ENCODE peak calls at places on chromosomes 7 and 10, in eight cellular contexts. One of them, this sample, is unnamed.
A peak's percentile ranks its signal among the peaks of the same experiment; 100 is the strongest.

GRCh38 chr7:23299770-23300300 is 696 bp downstream of the MALSU1 start:
- DNase-seq in A549: peak; percentile 26
- DNase-seq in GM10248: no peak
- DNase-seq in uterus: no peak
- DNase-seq in heart right ventricle: no peak
- DNase-seq in HFF-Myc: no peak
- DNase-seq in astrocyte of the spinal cord: no peak
- DNase-seq in AG09309: no peak
- DNase-seq in this sample: no peak

GRCh38 chr10:80173441-80173840 is 31.9 kb downstream of the ANXA11 start:
- DNase-seq in A549: no peak
- DNase-seq in GM10248: no peak
- DNase-seq in uterus: no peak
- DNase-seq in heart right ventricle: no peak
- DNase-seq in HFF-Myc: no peak
- DNase-seq in astrocyte of the spinal cord: no peak
- DNase-seq in AG09309: no peak
- DNase-seq in this sample: no peak

GRCh38 chr10:91745086-91745831 is 53.0 kb upstream of the TNKS2 start:
- DNase-seq in A549: peak; percentile 22
- DNase-seq in GM10248: no peak
- DNase-seq in uterus: no peak
- DNase-seq in heart right ventricle: no peak
- DNase-seq in HFF-Myc: no peak
- DNase-seq in astrocyte of the spinal cord: no peak
- DNase-seq in AG09309: no peak
- DNase-seq in this sample: no peak

GRCh38 chr10:110803239-110803593 is 68.5 kb upstream of the PDCD4 start:
- DNase-seq in A549: no peak
- DNase-seq in GM10248: peak; percentile 43
- DNase-seq in uterus: no peak
- DNase-seq in heart right ventricle: no peak
- DNase-seq in HFF-Myc: no peak
- DNase-seq in astrocyte of the spinal cord: no peak
- DNase-seq in AG09309: no peak
- DNase-seq in this sample: no peak

GRCh38 chr10:70759769-70760168 is 25.4 kb downstream of the TBATA start:
- DNase-seq in A549: no peak
- DNase-seq in GM10248: no peak
- DNase-seq in uterus: no peak
- DNase-seq in heart right ventricle: no peak
- DNase-seq in HFF-Myc: no peak
- DNase-seq in astrocyte of the spinal cord: no peak
- DNase-seq in AG09309: no peak
- DNase-seq in this sample: no peak

GRCh38 chr7:2515424-2516193 is 4.0 kb upstream of the LFNG start:
- DNase-seq in A549: no peak
- DNase-seq in GM10248: no peak
- DNase-seq in uterus: no peak
- DNase-seq in heart right ventricle: no peak
- DNase-seq in HFF-Myc: no peak
- DNase-seq in astrocyte of the spinal cord: no peak
- DNase-seq in AG09309: no peak
- DNase-seq in this sample: no peak

GRCh38 chr10:25895856-25896255 is 38.2 kb upstream of the MYO3A start:
- DNase-seq in A549: no peak
- DNase-seq in GM10248: no peak
- DNase-seq in uterus: no peak
- DNase-seq in heart right ventricle: no peak
- DNase-seq in HFF-Myc: no peak
- DNase-seq in astrocyte of the spinal cord: no peak
- DNase-seq in AG09309: no peak
- DNase-seq in this sample: no peak

GRCh38 chr7:151301471-151302462 is 39.8 kb upstream of the NUB1 start:
- DNase-seq in A549: no peak
- DNase-seq in GM10248: no peak
- DNase-seq in uterus: no peak
- DNase-seq in heart right ventricle: no peak
- DNase-seq in HFF-Myc: no peak
- DNase-seq in astrocyte of the spinal cord: no peak
- DNase-seq in AG09309: no peak
- DNase-seq in this sample: no peak

GRCh38 chr7:42231043-42231442 is 6.0 kb downstream of the GLI3 start:
- DNase-seq in A549: no peak
- DNase-seq in GM10248: no peak
- DNase-seq in uterus: no peak
- DNase-seq in heart right ventricle: no peak
- DNase-seq in HFF-Myc: no peak
- DNase-seq in astrocyte of the spinal cord: no peak
- DNase-seq in AG09309: no peak
- DNase-seq in this sample: no peak

GRCh38 chr10:72122221-72122620 is 33.9 kb upstream of the SPOCK2 start:
- DNase-seq in A549: no peak
- DNase-seq in GM10248: no peak
- DNase-seq in uterus: no peak
- DNase-seq in heart right ventricle: no peak
- DNase-seq in HFF-Myc: no peak
- DNase-seq in astrocyte of the spinal cord: no peak
- DNase-seq in AG09309: no peak
- DNase-seq in this sample: no peak

GRCh38 chr7:2030475-2031456 is 202.0 kb downstream of the MAD1L1 start:
- DNase-seq in A549: no peak
- DNase-seq in GM10248: no peak
- DNase-seq in uterus: no peak
- DNase-seq in heart right ventricle: no peak
- DNase-seq in HFF-Myc: no peak
- DNase-seq in astrocyte of the spinal cord: no peak
- DNase-seq in AG09309: no peak
- DNase-seq in this sample: no peak

GRCh38 chr10:89301721-89302445 is at the start of gene IFIT2:
- DNase-seq in A549: peak; percentile 47
- DNase-seq in GM10248: peak; percentile 59
- DNase-seq in uterus: peak; percentile 57
- DNase-seq in heart right ventricle: peak; percentile 30
- DNase-seq in HFF-Myc: no peak
- DNase-seq in astrocyte of the spinal cord: peak; percentile 85
- DNase-seq in AG09309: no peak
- DNase-seq in this sample: no peak

GRCh38 chr7:27098493-27099223 is 2.9 kb upstream of the HOXA1 start:
- DNase-seq in A549: no peak
- DNase-seq in GM10248: peak; percentile 10
- DNase-seq in uterus: peak; percentile 75
- DNase-seq in heart right ventricle: no peak
- DNase-seq in HFF-Myc: no peak
- DNase-seq in astrocyte of the spinal cord: peak; percentile 87
- DNase-seq in AG09309: no peak
- DNase-seq in this sample: no peak

GRCh38 chr7:158821173-158822021 is 7.9 kb downstream of the ESYT2 start:
- DNase-seq in A549: peak; percentile 67
- DNase-seq in GM10248: no peak
- DNase-seq in uterus: no peak
- DNase-seq in heart right ventricle: no peak
- DNase-seq in HFF-Myc: peak; percentile 72
- DNase-seq in astrocyte of the spinal cord: peak; percentile 88
- DNase-seq in AG09309: peak; percentile 37
- DNase-seq in this sample: no peak

GRCh38 chr10:90997670-90998069 is 76.8 kb upstream of the ANKRD1 start:
- DNase-seq in A549: no peak
- DNase-seq in GM10248: no peak
- DNase-seq in uterus: no peak
- DNase-seq in heart right ventricle: no peak
- DNase-seq in HFF-Myc: no peak
- DNase-seq in astrocyte of the spinal cord: no peak
- DNase-seq in AG09309: no peak
- DNase-seq in this sample: no peak

GRCh38 chr10:72654720-72655119 is 28.8 kb upstream of the MICU1 start:
- DNase-seq in A549: no peak
- DNase-seq in GM10248: no peak
- DNase-seq in uterus: no peak
- DNase-seq in heart right ventricle: no peak
- DNase-seq in HFF-Myc: no peak
- DNase-seq in astrocyte of the spinal cord: no peak
- DNase-seq in AG09309: no peak
- DNase-seq in this sample: no peak

GRCh38 chr7:77687100-77687746 is 9.0 kb upstream of the RSBN1L start:
- DNase-seq in A549: no peak
- DNase-seq in GM10248: no peak
- DNase-seq in uterus: no peak
- DNase-seq in heart right ventricle: no peak
- DNase-seq in HFF-Myc: no peak
- DNase-seq in astrocyte of the spinal cord: no peak
- DNase-seq in AG09309: no peak
- DNase-seq in this sample: no peak

GRCh38 chr10:112792487-112793196 is 157.4 kb upstream of the TCF7L2 start:
- DNase-seq in A549: no peak
- DNase-seq in GM10248: no peak
- DNase-seq in uterus: peak; percentile 62
- DNase-seq in heart right ventricle: peak; percentile 29
- DNase-seq in HFF-Myc: no peak
- DNase-seq in astrocyte of the spinal cord: peak; percentile 25
- DNase-seq in AG09309: peak; percentile 41
- DNase-seq in this sample: no peak

GRCh38 chr10:43229208-43230061 is 37.4 kb downstream of the RASGEF1A start:
- DNase-seq in A549: peak; percentile 55
- DNase-seq in GM10248: no peak
- DNase-seq in uterus: peak; percentile 5
- DNase-seq in heart right ventricle: no peak
- DNase-seq in HFF-Myc: no peak
- DNase-seq in astrocyte of the spinal cord: no peak
- DNase-seq in AG09309: no peak
- DNase-seq in this sample: no peak

GRCh38 chr10:97319671-97320479 is 804 bp downstream of the FRAT1 start:
- DNase-seq in A549: no peak
- DNase-seq in GM10248: peak; percentile 50
- DNase-seq in uterus: no peak
- DNase-seq in heart right ventricle: peak; percentile 26
- DNase-seq in HFF-Myc: no peak
- DNase-seq in astrocyte of the spinal cord: no peak
- DNase-seq in AG09309: no peak
- DNase-seq in this sample: no peak

GRCh38 chr7:157552295-157552993 is 215.6 kb downstream of the DNAJB6 start:
- DNase-seq in A549: no peak
- DNase-seq in GM10248: no peak
- DNase-seq in uterus: no peak
- DNase-seq in heart right ventricle: no peak
- DNase-seq in HFF-Myc: no peak
- DNase-seq in astrocyte of the spinal cord: no peak
- DNase-seq in AG09309: no peak
- DNase-seq in this sample: no peak

GRCh38 chr10:103504181-103504783 is 10.8 kb downstream of the NEURL1 start:
- DNase-seq in A549: peak; percentile 85
- DNase-seq in GM10248: no peak
- DNase-seq in uterus: peak; percentile 89
- DNase-seq in heart right ventricle: no peak
- DNase-seq in HFF-Myc: no peak
- DNase-seq in astrocyte of the spinal cord: peak; percentile 95
- DNase-seq in AG09309: peak; percentile 39
- DNase-seq in this sample: no peak

GRCh38 chr7:124074007-124074406 is 41.1 kb upstream of the TMEM229A start:
- DNase-seq in A549: no peak
- DNase-seq in GM10248: no peak
- DNase-seq in uterus: no peak
- DNase-seq in heart right ventricle: no peak
- DNase-seq in HFF-Myc: no peak
- DNase-seq in astrocyte of the spinal cord: no peak
- DNase-seq in AG09309: no peak
- DNase-seq in this sample: no peak

GRCh38 chr10:52551036-52551435 is 221.5 kb downstream of the MBL2 start:
- DNase-seq in A549: no peak
- DNase-seq in GM10248: no peak
- DNase-seq in uterus: no peak
- DNase-seq in heart right ventricle: no peak
- DNase-seq in HFF-Myc: no peak
- DNase-seq in astrocyte of the spinal cord: no peak
- DNase-seq in AG09309: peak; percentile 63
- DNase-seq in this sample: no peak
- TF ChIP-seq CTCF in A549: no peak
- TF ChIP-seq CTCF in GM10248: no peak
- TF ChIP-seq CTCF in uterus: no peak
- TF ChIP-seq CTCF in heart right ventricle: no peak
- TF ChIP-seq CTCF in HFF-Myc: no peak
- TF ChIP-seq CTCF in astrocyte of the spinal cord: no peak
- TF ChIP-seq CTCF in AG09309: no peak
- TF ChIP-seq CTCF in this sample: no peak

GRCh38 chr10:100009283-100009792 is 409 bp downstream of the DNMBP start:
- DNase-seq in A549: peak; percentile 64
- DNase-seq in GM10248: no peak
- DNase-seq in uterus: peak; percentile 47
- DNase-seq in heart right ventricle: peak; percentile 60
- DNase-seq in HFF-Myc: no peak
- DNase-seq in astrocyte of the spinal cord: peak; percentile 51
- DNase-seq in AG09309: no peak
- DNase-seq in this sample: no peak
- TF ChIP-seq CTCF in A549: no peak
- TF ChIP-seq CTCF in GM10248: peak; percentile 65
- TF ChIP-seq CTCF in uterus: peak; percentile 52
- TF ChIP-seq CTCF in heart right ventricle: peak; percentile 7
- TF ChIP-seq CTCF in HFF-Myc: peak; percentile 27
- TF ChIP-seq CTCF in astrocyte of the spinal cord: peak; percentile 60
- TF ChIP-seq CTCF in AG09309: peak; percentile 55
- TF ChIP-seq CTCF in this sample: peak; percentile 30

GRCh38 chr7:135757719-135758411 is 9.3 kb upstream of the FAM180A start:
- DNase-seq in A549: no peak
- DNase-seq in GM10248: no peak
- DNase-seq in uterus: peak; percentile 43
- DNase-seq in heart right ventricle: peak; percentile 45
- DNase-seq in HFF-Myc: no peak
- DNase-seq in astrocyte of the spinal cord: peak; percentile 80
- DNase-seq in AG09309: peak; percentile 55
- DNase-seq in this sample: no peak

GRCh38 chr7:135753616-135754413 is 5.2 kb upstream of the FAM180A start:
- DNase-seq in A549: no peak
- DNase-seq in GM10248: no peak
- DNase-seq in uterus: no peak
- DNase-seq in heart right ventricle: no peak
- DNase-seq in HFF-Myc: no peak
- DNase-seq in astrocyte of the spinal cord: no peak
- DNase-seq in AG09309: no peak
- DNase-seq in this sample: no peak

GRCh38 chr7:135755351-135755753 is 6.7 kb upstream of the FAM180A start:
- DNase-seq in A549: no peak
- DNase-seq in GM10248: no peak
- DNase-seq in uterus: peak; percentile 69
- DNase-seq in heart right ventricle: peak; percentile 48
- DNase-seq in HFF-Myc: no peak
- DNase-seq in astrocyte of the spinal cord: no peak
- DNase-seq in AG09309: no peak
- DNase-seq in this sample: no peak

GRCh38 chr7:135758531-135758932 is 9.9 kb upstream of the FAM180A start:
- DNase-seq in A549: no peak
- DNase-seq in GM10248: no peak
- DNase-seq in uterus: no peak
- DNase-seq in heart right ventricle: peak; percentile 60
- DNase-seq in HFF-Myc: no peak
- DNase-seq in astrocyte of the spinal cord: peak; percentile 84
- DNase-seq in AG09309: no peak
- DNase-seq in this sample: no peak

GRCh38 chr7:135756191-135756590 is 7.6 kb upstream of the FAM180A start:
- DNase-seq in A549: no peak
- DNase-seq in GM10248: no peak
- DNase-seq in uterus: no peak
- DNase-seq in heart right ventricle: no peak
- DNase-seq in HFF-Myc: no peak
- DNase-seq in astrocyte of the spinal cord: no peak
- DNase-seq in AG09309: no peak
- DNase-seq in this sample: no peak
- TF ChIP-seq CTCF in A549: no peak
- TF ChIP-seq CTCF in GM10248: no peak
- TF ChIP-seq CTCF in uterus: no peak
- TF ChIP-seq CTCF in heart right ventricle: no peak
- TF ChIP-seq CTCF in HFF-Myc: no peak
- TF ChIP-seq CTCF in astrocyte of the spinal cord: no peak
- TF ChIP-seq CTCF in AG09309: no peak
- TF ChIP-seq CTCF in this sample: no peak

GRCh38 chr10:16952610-16953009 is 135.4 kb upstream of the RSU1 start:
- DNase-seq in A549: no peak
- DNase-seq in GM10248: no peak
- DNase-seq in uterus: no peak
- DNase-seq in heart right ventricle: no peak
- DNase-seq in HFF-Myc: no peak
- DNase-seq in astrocyte of the spinal cord: peak; percentile 16
- DNase-seq in AG09309: no peak
- DNase-seq in this sample: no peak
- TF ChIP-seq CTCF in A549: no peak
- TF ChIP-seq CTCF in GM10248: no peak
- TF ChIP-seq CTCF in uterus: no peak
- TF ChIP-seq CTCF in heart right ventricle: no peak
- TF ChIP-seq CTCF in HFF-Myc: no peak
- TF ChIP-seq CTCF in astrocyte of the spinal cord: peak; percentile 13
- TF ChIP-seq CTCF in AG09309: no peak
- TF ChIP-seq CTCF in this sample: no peak